ENCODE peak calls at places on chromosomes 3 and 15, in five cellular contexts. One of them, this sample, is unnamed.

GRCh38 chr3:98980915-98981596 is 79.6 kb upstream of the DCBLD2 start:
- DNase-seq in CD8-positive, alpha-beta T cell: no peak
- DNase-seq in HL-60: no peak
- DNase-seq in omental fat pad: no peak
- DNase-seq in Calu3: no peak
- DNase-seq in this sample: no peak

GRCh38 chr15:98216166-98216565 is 255.7 kb downstream of the ARRDC4 start:
- DNase-seq in CD8-positive, alpha-beta T cell: no peak
- DNase-seq in HL-60: no peak
- DNase-seq in omental fat pad: no peak
- DNase-seq in Calu3: no peak
- DNase-seq in this sample: no peak

GRCh38 chr3:115800489-115801080 is 177.3 kb downstream of the GAP43 start:
- DNase-seq in CD8-positive, alpha-beta T cell: no peak
- DNase-seq in HL-60: no peak
- DNase-seq in omental fat pad: no peak
- DNase-seq in Calu3: peak
- DNase-seq in this sample: no peak

GRCh38 chr3:167611718-167612117 is 42.0 kb downstream of the WDR49 start:
- DNase-seq in CD8-positive, alpha-beta T cell: no peak
- DNase-seq in HL-60: no peak
- DNase-seq in omental fat pad: no peak
- DNase-seq in Calu3: no peak
- DNase-seq in this sample: no peak

GRCh38 chr3:111715911-111716523 is 120.9 kb upstream of the ZBED2 start:
- DNase-seq in CD8-positive, alpha-beta T cell: no peak
- DNase-seq in HL-60: peak
- DNase-seq in omental fat pad: peak
- DNase-seq in Calu3: peak
- DNase-seq in this sample: no peak

GRCh38 chr3:52237659-52238172 is 1.2 kb downstream of the TWF2 start:
- DNase-seq in CD8-positive, alpha-beta T cell: no peak
- DNase-seq in HL-60: no peak
- DNase-seq in omental fat pad: no peak
- DNase-seq in Calu3: peak
- DNase-seq in this sample: no peak

GRCh38 chr15:24954783-24955548 is at the start of the genes SNRPN and SNURF:
- DNase-seq in CD8-positive, alpha-beta T cell: peak
- DNase-seq in HL-60: peak
- DNase-seq in omental fat pad: peak
- DNase-seq in Calu3: no peak
- DNase-seq in this sample: peak

GRCh38 chr3:97949110-97949485 is 23.1 kb downstream of the RIOX2 start:
- DNase-seq in CD8-positive, alpha-beta T cell: no peak
- DNase-seq in HL-60: no peak
- DNase-seq in omental fat pad: no peak
- DNase-seq in Calu3: no peak
- DNase-seq in this sample: no peak

GRCh38 chr3:100270218-100270588 is 9.4 kb downstream of the TBC1D23 start:
- DNase-seq in CD8-positive, alpha-beta T cell: no peak
- DNase-seq in HL-60: no peak
- DNase-seq in omental fat pad: no peak
- DNase-seq in Calu3: no peak
- DNase-seq in this sample: no peak

GRCh38 chr15:88257311-88257901 is 867 bp upstream of the NTRK3 start:
- DNase-seq in CD8-positive, alpha-beta T cell: no peak
- DNase-seq in HL-60: no peak
- DNase-seq in omental fat pad: no peak
- DNase-seq in Calu3: no peak
- DNase-seq in this sample: no peak

GRCh38 chr15:95262866-95263564 is 1031.7 kb downstream of the MCTP2 start:
- DNase-seq in CD8-positive, alpha-beta T cell: no peak
- DNase-seq in HL-60: no peak
- DNase-seq in omental fat pad: no peak
- DNase-seq in Calu3: no peak
- DNase-seq in this sample: no peak

GRCh38 chr15:80173022-80173759 is 20.4 kb downstream of the FAH start:
- DNase-seq in CD8-positive, alpha-beta T cell: peak
- DNase-seq in HL-60: peak
- DNase-seq in omental fat pad: peak
- DNase-seq in Calu3: peak
- DNase-seq in this sample: peak

GRCh38 chr15:69160976-69161877 is 792 bp downstream of the GLCE start:
- DNase-seq in CD8-positive, alpha-beta T cell: peak
- DNase-seq in HL-60: no peak
- DNase-seq in omental fat pad: no peak
- DNase-seq in Calu3: peak
- DNase-seq in this sample: peak

GRCh38 chr3:111846717-111847116 is 12.3 kb upstream of the PHLDB2 start:
- DNase-seq in CD8-positive, alpha-beta T cell: no peak
- DNase-seq in HL-60: no peak
- DNase-seq in omental fat pad: no peak
- DNase-seq in Calu3: no peak
- DNase-seq in this sample: no peak

GRCh38 chr3:180961087-180961486 is 28.4 kb downstream of the DNAJC19 start:
- DNase-seq in CD8-positive, alpha-beta T cell: no peak
- DNase-seq in HL-60: no peak
- DNase-seq in omental fat pad: no peak
- DNase-seq in Calu3: no peak
- DNase-seq in this sample: no peak

GRCh38 chr3:136021798-136022197 is 56.3 kb downstream of the PPP2R3A start:
- DNase-seq in CD8-positive, alpha-beta T cell: no peak
- DNase-seq in HL-60: no peak
- DNase-seq in omental fat pad: no peak
- DNase-seq in Calu3: no peak
- DNase-seq in this sample: no peak

GRCh38 chr3:49377483-49377882 is 19.3 kb upstream of the GPX1 start:
- DNase-seq in CD8-positive, alpha-beta T cell: no peak
- DNase-seq in HL-60: no peak
- DNase-seq in omental fat pad: no peak
- DNase-seq in Calu3: no peak
- DNase-seq in this sample: no peak

GRCh38 chr15:87401986-87402385 is 854.6 kb downstream of the NTRK3 start:
- DNase-seq in CD8-positive, alpha-beta T cell: no peak
- DNase-seq in HL-60: no peak
- DNase-seq in omental fat pad: no peak
- DNase-seq in Calu3: no peak
- DNase-seq in this sample: no peak

GRCh38 chr3:126360714-126361060 is 3.5 kb upstream of the KLF15 start:
- DNase-seq in CD8-positive, alpha-beta T cell: no peak
- DNase-seq in HL-60: no peak
- DNase-seq in omental fat pad: no peak
- DNase-seq in Calu3: no peak
- DNase-seq in this sample: no peak

GRCh38 chr3:128073807-128074206 is 21.6 kb downstream of the SEC61A1 start:
- DNase-seq in CD8-positive, alpha-beta T cell: no peak
- DNase-seq in HL-60: no peak
- DNase-seq in omental fat pad: no peak
- DNase-seq in Calu3: no peak
- DNase-seq in this sample: no peak

GRCh38 chr3:156750874-156751245 is 75.3 kb upstream of the LEKR1 start:
- DNase-seq in CD8-positive, alpha-beta T cell: no peak
- DNase-seq in HL-60: no peak
- DNase-seq in omental fat pad: no peak
- DNase-seq in Calu3: no peak
- DNase-seq in this sample: no peak

GRCh38 chr15:58549780-58550064 is 117.9 kb downstream of the LIPC start:
- DNase-seq in CD8-positive, alpha-beta T cell: no peak
- DNase-seq in HL-60: no peak
- DNase-seq in omental fat pad: no peak
- DNase-seq in Calu3: no peak
- DNase-seq in this sample: no peak

GRCh38 chr15:57655809-57656208 is 50.7 kb upstream of the POLR2M start:
- DNase-seq in CD8-positive, alpha-beta T cell: no peak
- DNase-seq in HL-60: no peak
- DNase-seq in omental fat pad: no peak
- DNase-seq in Calu3: no peak
- DNase-seq in this sample: no peak

GRCh38 chr3:23800731-23801130 is 5.0 kb upstream of the UBE2E1 start:
- DNase-seq in CD8-positive, alpha-beta T cell: no peak
- DNase-seq in HL-60: no peak
- DNase-seq in omental fat pad: no peak
- DNase-seq in Calu3: no peak
- DNase-seq in this sample: no peak

GRCh38 chr15:100159436-100159835 is 182.3 kb downstream of the ADAMTS17 start:
- DNase-seq in CD8-positive, alpha-beta T cell: no peak
- DNase-seq in HL-60: no peak
- DNase-seq in omental fat pad: no peak
- DNase-seq in Calu3: no peak
- DNase-seq in this sample: no peak
- TF ChIP-seq CTCF in CD8-positive, alpha-beta T cell: no peak
- TF ChIP-seq CTCF in HL-60: no peak
- TF ChIP-seq CTCF in omental fat pad: no peak
- TF ChIP-seq CTCF in Calu3: no peak
- TF ChIP-seq CTCF in this sample: no peak

DNA sequence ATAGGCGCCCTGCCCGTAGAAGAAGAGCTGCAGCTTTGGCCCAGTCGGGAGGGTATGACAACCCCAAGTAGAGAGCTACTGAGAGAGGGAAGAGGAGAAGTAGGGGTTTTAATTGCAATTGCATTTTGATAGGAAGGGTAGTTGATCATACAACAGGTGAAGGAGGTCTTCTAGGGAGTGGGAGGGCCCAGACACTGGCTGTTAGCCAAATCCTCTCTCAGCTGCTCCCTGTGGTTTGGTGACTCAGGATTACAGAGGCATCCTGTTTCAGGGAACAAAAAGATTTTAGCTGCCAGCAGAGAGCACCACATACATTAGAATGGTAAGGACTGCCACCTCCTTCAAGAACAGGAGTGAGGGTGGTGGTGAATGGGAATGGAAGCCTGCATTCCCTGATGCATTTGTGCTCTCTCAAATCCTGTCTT is 408.9 kb upstream of the THBS1 start:
- DNase-seq in CD8-positive, alpha-beta T cell: no peak
- DNase-seq in HL-60: peak
- DNase-seq in omental fat pad: no peak
- DNase-seq in Calu3: peak
- DNase-seq in this sample: no peak
- TF ChIP-seq CTCF in CD8-positive, alpha-beta T cell: no peak
- TF ChIP-seq CTCF in HL-60: no peak
- TF ChIP-seq CTCF in omental fat pad: no peak
- TF ChIP-seq CTCF in Calu3: no peak
- TF ChIP-seq CTCF in this sample: no peak

GRCh38 chr3:103410231-103410630 is 975.4 kb downstream of the ZPLD1 start:
- DNase-seq in CD8-positive, alpha-beta T cell: no peak
- DNase-seq in HL-60: no peak
- DNase-seq in omental fat pad: no peak
- DNase-seq in Calu3: no peak
- DNase-seq in this sample: no peak
- TF ChIP-seq CTCF in CD8-positive, alpha-beta T cell: no peak
- TF ChIP-seq CTCF in HL-60: no peak
- TF ChIP-seq CTCF in omental fat pad: no peak
- TF ChIP-seq CTCF in Calu3: no peak
- TF ChIP-seq CTCF in this sample: no peak

GRCh38 chr3:27939940-27940339 is 217.8 kb upstream of the EOMES start:
- DNase-seq in CD8-positive, alpha-beta T cell: no peak
- DNase-seq in HL-60: no peak
- DNase-seq in omental fat pad: no peak
- DNase-seq in Calu3: no peak
- DNase-seq in this sample: no peak

GRCh38 chr3:27945229-27945628 is 223.1 kb upstream of the EOMES start:
- DNase-seq in CD8-positive, alpha-beta T cell: no peak
- DNase-seq in HL-60: no peak
- DNase-seq in omental fat pad: no peak
- DNase-seq in Calu3: no peak
- DNase-seq in this sample: no peak

GRCh38 chr3:27939510-27939909 is 217.4 kb upstream of the EOMES start:
- DNase-seq in CD8-positive, alpha-beta T cell: no peak
- DNase-seq in HL-60: no peak
- DNase-seq in omental fat pad: no peak
- DNase-seq in Calu3: no peak
- DNase-seq in this sample: no peak

GRCh38 chr3:27943106-27943505 is 221.0 kb upstream of the EOMES start:
- DNase-seq in CD8-positive, alpha-beta T cell: no peak
- DNase-seq in HL-60: no peak
- DNase-seq in omental fat pad: no peak
- DNase-seq in Calu3: peak
- DNase-seq in this sample: no peak
- TF ChIP-seq CTCF in CD8-positive, alpha-beta T cell: peak
- TF ChIP-seq CTCF in HL-60: no peak
- TF ChIP-seq CTCF in omental fat pad: no peak
- TF ChIP-seq CTCF in Calu3: no peak
- TF ChIP-seq CTCF in this sample: peak

GRCh38 chr15:40744810-40745152 is 10.3 kb downstream of the RMDN3 start:
- DNase-seq in CD8-positive, alpha-beta T cell: no peak
- DNase-seq in HL-60: no peak
- DNase-seq in omental fat pad: no peak
- DNase-seq in Calu3: no peak
- DNase-seq in this sample: no peak

GRCh38 chr15:40746916-40747418 is 8.1 kb downstream of the RMDN3 start:
- DNase-seq in CD8-positive, alpha-beta T cell: no peak
- DNase-seq in HL-60: peak
- DNase-seq in omental fat pad: no peak
- DNase-seq in Calu3: no peak
- DNase-seq in this sample: no peak

GRCh38 chr15:40743466-40743865 is 11.6 kb downstream of the RMDN3 start:
- DNase-seq in CD8-positive, alpha-beta T cell: no peak
- DNase-seq in HL-60: no peak
- DNase-seq in omental fat pad: no peak
- DNase-seq in Calu3: no peak
- DNase-seq in this sample: no peak

GRCh38 chr15:40747685-40748631 is 7.1 kb downstream of the RMDN3 start:
- DNase-seq in CD8-positive, alpha-beta T cell: no peak
- DNase-seq in HL-60: no peak
- DNase-seq in omental fat pad: no peak
- DNase-seq in Calu3: no peak
- DNase-seq in this sample: no peak

GRCh38 chr15:40743921-40744809 is 10.9 kb downstream of the RMDN3 start:
- DNase-seq in CD8-positive, alpha-beta T cell: peak
- DNase-seq in HL-60: peak
- DNase-seq in omental fat pad: no peak
- DNase-seq in Calu3: no peak
- DNase-seq in this sample: peak
- TF ChIP-seq CTCF in CD8-positive, alpha-beta T cell: no peak
- TF ChIP-seq CTCF in HL-60: no peak
- TF ChIP-seq CTCF in omental fat pad: no peak
- TF ChIP-seq CTCF in Calu3: no peak
- TF ChIP-seq CTCF in this sample: no peak

DNA sequence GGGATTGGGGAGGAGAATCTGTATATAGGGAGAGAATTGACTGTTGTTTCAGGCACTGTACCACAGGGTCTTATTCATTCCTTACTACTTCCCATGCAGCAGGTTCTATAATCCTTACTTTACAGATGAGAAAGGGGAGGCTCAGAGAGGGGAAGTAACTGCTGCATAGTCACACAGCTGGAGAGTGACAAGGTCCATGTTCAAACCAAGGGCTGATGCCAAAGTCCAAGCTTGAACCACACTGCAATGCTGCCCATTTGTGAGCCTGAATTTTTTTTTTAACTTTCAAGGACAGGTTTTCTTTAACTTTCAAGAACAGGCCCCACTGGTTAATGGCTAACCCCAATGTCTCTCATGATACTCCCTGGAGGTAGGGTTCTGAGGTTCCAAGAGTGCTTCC is 26.2 kb downstream of the RBP2 start:
- DNase-seq in CD8-positive, alpha-beta T cell: no peak
- DNase-seq in HL-60: no peak
- DNase-seq in omental fat pad: no peak
- DNase-seq in Calu3: no peak
- DNase-seq in this sample: no peak
- TF ChIP-seq CTCF in CD8-positive, alpha-beta T cell: no peak
- TF ChIP-seq CTCF in HL-60: no peak
- TF ChIP-seq CTCF in omental fat pad: no peak
- TF ChIP-seq CTCF in Calu3: no peak
- TF ChIP-seq CTCF in this sample: no peak

This sample was measured in natural killer cell.